ENCODE peak calls at places on chromosomes 7 and 10, in six cellular contexts. One of them, this sample, is unnamed.

GRCh38 chr7:538764-539685 is 19.4 kb upstream of the PDGFA start:
- DNase-seq in glutamatergic neuron: no peak
- DNase-seq in NCI-H1930: no peak
- DNase-seq in GM23248: no peak
- DNase-seq in T follicular helper cell: no peak
- DNase-seq in RWPE1: peak
- DNase-seq in this sample: no peak

GRCh38 chr7:155584261-155584660 is 37.9 kb upstream of the CNPY1 start:
- DNase-seq in GM23248: no peak
- DNase-seq in RWPE1: no peak
- DNase-seq in NCI-H1930: no peak
- DNase-seq in glutamatergic neuron: no peak
- DNase-seq in T follicular helper cell: no peak
- DNase-seq in this sample: no peak

GRCh38 chr10:89086801-89087513 is 96.4 kb downstream of the FAS start:
- DNase-seq in RWPE1: no peak
- DNase-seq in GM23248: peak
- DNase-seq in glutamatergic neuron: peak
- DNase-seq in NCI-H1930: no peak
- DNase-seq in T follicular helper cell: no peak
- DNase-seq in this sample: peak

GRCh38 chr7:110962826-110963225 is 128.1 kb upstream of the LRRN3 start:
- DNase-seq in GM23248: no peak
- DNase-seq in T follicular helper cell: no peak
- DNase-seq in NCI-H1930: no peak
- DNase-seq in glutamatergic neuron: no peak
- DNase-seq in RWPE1: no peak
- DNase-seq in this sample: no peak

GRCh38 chr7:24724451-24725190 is 32.6 kb downstream of the GSDME start:
- DNase-seq in NCI-H1930: no peak
- DNase-seq in T follicular helper cell: no peak
- DNase-seq in glutamatergic neuron: no peak
- DNase-seq in GM23248: no peak
- DNase-seq in RWPE1: no peak
- DNase-seq in this sample: no peak

GRCh38 chr10:63576501-63576900 is 55.3 kb downstream of the REEP3 start:
- DNase-seq in T follicular helper cell: no peak
- DNase-seq in NCI-H1930: no peak
- DNase-seq in GM23248: no peak
- DNase-seq in RWPE1: no peak
- DNase-seq in glutamatergic neuron: no peak
- DNase-seq in this sample: no peak

GRCh38 chr7:47847207-47847606 is 101.1 kb downstream of the PKD1L1 start:
- DNase-seq in RWPE1: no peak
- DNase-seq in NCI-H1930: no peak
- DNase-seq in glutamatergic neuron: no peak
- DNase-seq in GM23248: no peak
- DNase-seq in T follicular helper cell: no peak
- DNase-seq in this sample: no peak

GRCh38 chr7:128827971-128828711 is 2.1 kb upstream of the FLNC start:
- DNase-seq in T follicular helper cell: no peak
- DNase-seq in GM23248: peak
- DNase-seq in RWPE1: no peak
- DNase-seq in NCI-H1930: no peak
- DNase-seq in glutamatergic neuron: no peak
- DNase-seq in this sample: peak

GRCh38 chr10:93417264-93417663 is 64.9 kb downstream of the MYOF start:
- DNase-seq in glutamatergic neuron: no peak
- DNase-seq in T follicular helper cell: no peak
- DNase-seq in NCI-H1930: no peak
- DNase-seq in RWPE1: no peak
- DNase-seq in GM23248: no peak
- DNase-seq in this sample: no peak

GRCh38 chr10:110425684-110426293 is 71.9 kb upstream of the DUSP5 start:
- DNase-seq in NCI-H1930: no peak
- DNase-seq in glutamatergic neuron: no peak
- DNase-seq in GM23248: peak
- DNase-seq in RWPE1: no peak
- DNase-seq in T follicular helper cell: no peak
- DNase-seq in this sample: peak

GRCh38 chr10:13716161-13717071 is 129.7 kb downstream of the PRPF18 start:
- DNase-seq in T follicular helper cell: no peak
- DNase-seq in GM23248: peak
- DNase-seq in NCI-H1930: no peak
- DNase-seq in glutamatergic neuron: peak
- DNase-seq in RWPE1: no peak
- DNase-seq in this sample: peak

GRCh38 chr10:1360581-1361164 is 304.5 kb downstream of the WDR37 start:
- DNase-seq in glutamatergic neuron: no peak
- DNase-seq in RWPE1: no peak
- DNase-seq in GM23248: no peak
- DNase-seq in NCI-H1930: no peak
- DNase-seq in T follicular helper cell: no peak
- DNase-seq in this sample: no peak

GRCh38 chr7:75980126-75980864 is 14.1 kb downstream of the TMEM120A start:
- DNase-seq in GM23248: no peak
- DNase-seq in T follicular helper cell: no peak
- DNase-seq in glutamatergic neuron: no peak
- DNase-seq in RWPE1: no peak
- DNase-seq in NCI-H1930: no peak
- DNase-seq in this sample: no peak

GRCh38 chr10:23196201-23196600 is 4.1 kb downstream of the PTF1A start:
- DNase-seq in NCI-H1930: no peak
- DNase-seq in T follicular helper cell: no peak
- DNase-seq in glutamatergic neuron: no peak
- DNase-seq in GM23248: no peak
- DNase-seq in RWPE1: no peak
- DNase-seq in this sample: no peak

GRCh38 chr10:76278811-76279460 is 847.5 kb downstream of the LRMDA start:
- DNase-seq in NCI-H1930: no peak
- DNase-seq in T follicular helper cell: no peak
- DNase-seq in RWPE1: no peak
- DNase-seq in GM23248: peak
- DNase-seq in glutamatergic neuron: no peak
- DNase-seq in this sample: no peak

This sample was measured in AG20443.